ENCODE peak calls at places on chromosome 12, in nine cellular contexts. N is stomach, X is heart left ventricle, Q is kidney epithelial cell, M is tibial nerve, H is IMR-90, P is BE2C, J is right lobe of liver, R is breast epithelium. U is an unnamed sample. For H3K27me3, the result is how much of the 10 kb centered on the place peaks cover.

GRCh38 chr12:104784592-104784991 is 173.5 kb downstream of the SLC41A2 start:
- DNase-seq in J (no peak), H (peak), X (no peak), M (no peak), N (no peak), Q (no peak), P (no peak), R (no peak), U (no peak)

GRCh38 chr12:111424793-111425251 is 19.1 kb downstream of the SH2B3 start:
- DNase-seq in J (no peak), M (no peak), N (no peak), Q (no peak), X (no peak), P (no peak), H (no peak), R (no peak), U (no peak)

GRCh38 chr12:90299121-90299520 is 590.5 kb upstream of the ATP2B1 start:
- DNase-seq in M (no peak), N (no peak), R (no peak), X (no peak), Q (no peak), H (no peak), J (no peak), P (no peak), U (no peak)

GRCh38 chr12:25496098-25496587 is 56.9 kb downstream of the LMNTD1 start:
- DNase-seq in M (no peak), P (no peak), H (peak), X (no peak), R (no peak), J (no peak), N (no peak), Q (no peak), U (no peak)

GRCh38 chr12:22709292-22709691 is 84.3 kb downstream of the ETNK1 start:
- DNase-seq in X (no peak), M (no peak), Q (no peak), N (no peak), P (no peak), R (no peak), H (no peak), J (no peak), U (no peak)

GRCh38 chr12:108798551-108799221 is 58.7 kb downstream of the SSH1 start:
- DNase-seq in Q (no peak), R (no peak), P (no peak), N (no peak), X (no peak), J (no peak), M (no peak), H (peak), U (peak)

GRCh38 chr12:47591795-47592194 is 114.0 kb downstream of the RPAP3 start:
- DNase-seq in X (no peak), P (no peak), N (no peak), J (no peak), H (no peak), R (no peak), Q (no peak), M (no peak), U (no peak)

GRCh38 chr12:96487214-96487613 is 2.2 kb upstream of the CFAP54 start:
- DNase-seq in H (peak), N (no peak), R (no peak), X (no peak), J (no peak), P (no peak), M (no peak), Q (no peak), U (no peak)

GRCh38 chr12:116358850-116359761 is 81.6 kb upstream of the MED13L start:
- DNase-seq in H (peak), Q (peak), P (peak), X (peak), R (peak), M (peak), J (peak), N (peak), U (peak)

GRCh38 chr12:34291426-34291901 is 269.2 kb downstream of the ALG10 start:
- DNase-seq in Q (no peak), H (no peak), P (no peak), N (no peak), R (no peak), X (no peak), M (peak), J (peak), U (no peak)

GRCh38 chr12:51195841-51196240 is 22.0 kb downstream of the POU6F1 start:
- DNase-seq in P (no peak), J (no peak), H (no peak), R (no peak), M (no peak), N (no peak), Q (no peak), X (no peak), U (no peak)

GRCh38 chr12:51191516-51192283 is 18.8 kb upstream of the TFCP2 start:
- DNase-seq in P (no peak), R (no peak), N (no peak), X (no peak), J (no peak), H (no peak), Q (no peak), M (no peak), U (no peak)

GRCh38 chr12:51189790-51190355 is 16.9 kb upstream of the TFCP2 start:
- DNase-seq in J (no peak), H (no peak), N (no peak), X (no peak), M (no peak), R (no peak), Q (no peak), P (no peak), U (no peak)

GRCh38 chr12:51190820-51191219 is 17.9 kb upstream of the TFCP2 start:
- DNase-seq in N (no peak), X (no peak), H (no peak), Q (no peak), M (no peak), J (no peak), P (no peak), R (no peak), U (no peak)

GRCh38 chr12:51192284-51192671 is 19.3 kb upstream of the TFCP2 start:
- DNase-seq in Q (no peak), X (no peak), M (no peak), J (no peak), N (no peak), R (no peak), H (no peak), P (no peak), U (no peak)
- H3K4me3 ChIP-seq in Q (no peak), X (no peak), M (no peak), J (no peak), N (no peak), R (no peak), H (no peak), P (no peak), U (no peak)

GRCh38 chr12:113469893-113470743 is 1.6 kb downstream of the LHX5 start:
- DNase-seq in R (no peak), H (no peak), X (no peak), N (no peak), J (no peak), Q (no peak), M (no peak), P (no peak), U (no peak)
- H3K27me3 ChIP-seq in R (half or more), H (half or more), X (half or more), N (under half), J (under half), Q (half or more), M (half or more), P (half or more), U (under half)

GRCh38 chr12:18753481-18754117 is 15.7 kb downstream of the CAPZA3 start:
- DNase-seq in J (peak), N (no peak), P (no peak), Q (no peak), R (no peak), H (peak), M (no peak), X (peak), U (peak)
- H3K4me3 ChIP-seq in J (peak), N (peak), P (no peak), Q (no peak), R (no peak), H (no peak), M (no peak), X (peak), U (no peak)

GRCh38 chr12:2693204-2693860 is 101.4 kb upstream of the FKBP4 start:
- DNase-seq in M (no peak), N (no peak), P (no peak), Q (no peak), X (no peak), J (no peak), H (no peak), R (no peak), U (no peak)
- H3K27me3 ChIP-seq in M (under half), N (under half), P (half or more), Q (under half), X (under half), J (under half), H (under half), R (under half), U (under half)

U was measured in pancreas.